ENCODE peak calls at places on chromosomes 2 and 18, in six cellular contexts. E is A549, T is H1, D is WTC11, J is endothelial cell of umbilical vein, V is K562. K is an unnamed sample.

GRCh38 chr2:65403529-65403915 is 28.9 kb downstream of the SPRED2 start:
- DNase-seq in E (no peak), T (no peak), D (no peak), J (no peak), V (no peak), K (no peak)

GRCh38 chr2:186848873-186849578 is at the start of gene ZSWIM2:
- DNase-seq in E (no peak), T (peak), D (peak), J (peak), V (no peak), K (peak)

GRCh38 chr18:41457730-41458129 is 497.3 kb upstream of the PIK3C3 start:
- DNase-seq in E (no peak), T (no peak), D (peak), J (no peak), V (no peak), K (no peak)

GRCh38 chr18:250685-251084 is 17.2 kb downstream of the THOC1 start:
- DNase-seq in E (no peak), T (no peak), D (no peak), J (no peak), V (no peak), K (no peak)

GRCh38 chr2:164785447-164785846 is 56.2 kb downstream of the COBLL1 start:
- DNase-seq in E (no peak), T (no peak), D (no peak), J (peak), V (no peak), K (no peak)

GRCh38 chr2:53751728-53752127 is 15.9 kb upstream of the CHAC2 start:
- DNase-seq in E (no peak), T (no peak), D (no peak), J (peak), V (no peak), K (no peak)

GRCh38 chr2:119224391-119224972 is 848 bp downstream of the STEAP3 start:
- DNase-seq in E (no peak), T (no peak), D (no peak), J (no peak), V (no peak), K (no peak)

GRCh38 chr2:38600242-38600891 is 2.4 kb downstream of the HNRNPLL start:
- DNase-seq in E (no peak), T (no peak), D (no peak), J (peak), V (no peak), K (peak)

GRCh38 chr18:65753520-65753919 is 2.7 kb downstream of the CDH7 start:
- DNase-seq in E (no peak), T (no peak), D (peak), J (no peak), V (no peak), K (peak)

GRCh38 chr2:5070257-5070656 is 621.9 kb upstream of the SOX11 start:
- DNase-seq in E (no peak), T (no peak), D (no peak), J (no peak), V (no peak), K (no peak)

GRCh38 chr2:57141269-57141668 is 905.3 kb upstream of the VRK2 start:
- DNase-seq in E (no peak), T (no peak), D (no peak), J (no peak), V (no peak), K (no peak)

GRCh38 chr2:67221266-67221665 is 175.9 kb upstream of the ETAA1 start:
- DNase-seq in E (no peak), T (no peak), D (no peak), J (no peak), V (no peak), K (no peak)

GRCh38 chr2:9306910-9307309 is 100.3 kb downstream of the ASAP2 start:
- DNase-seq in E (no peak), T (no peak), D (no peak), J (no peak), V (no peak), K (no peak)

GRCh38 chr2:228407821-228408220 is 226.3 kb upstream of the SPHKAP start:
- DNase-seq in E (no peak), T (no peak), D (no peak), J (no peak), V (no peak), K (no peak)

GRCh38 chr2:173552540-173552939 is 197.9 kb downstream of the CDCA7 start:
- DNase-seq in E (no peak), T (no peak), D (no peak), J (no peak), V (no peak), K (no peak)

GRCh38 chr2:206241767-206242166 is 32.7 kb upstream of the ZDBF2 start:
- DNase-seq in E (no peak), T (no peak), D (no peak), J (no peak), V (no peak), K (no peak)

GRCh38 chr2:226447896-226448295 is 351.7 kb downstream of the IRS1 start:
- DNase-seq in E (no peak), T (no peak), D (no peak), J (no peak), V (no peak), K (no peak)

GRCh38 chr2:164644036-164644700 is 22.9 kb upstream of the GRB14 start:
- DNase-seq in E (no peak), T (no peak), D (no peak), J (no peak), V (no peak), K (no peak)

GRCh38 chr2:231308631-231309414 is 86.7 kb upstream of the B3GNT7 start:
- DNase-seq in E (peak), T (no peak), D (no peak), J (no peak), V (no peak), K (no peak)

GRCh38 chr2:64056021-64056420 is 36.8 kb upstream of the VPS54 start:
- DNase-seq in E (no peak), T (no peak), D (no peak), J (no peak), V (no peak), K (no peak)

GRCh38 chr2:148455791-148456190 is 188.8 kb upstream of the EPC2 start:
- DNase-seq in E (no peak), T (no peak), D (no peak), J (no peak), V (no peak), K (peak)

GRCh38 chr2:61210332-61210981 is 48.5 kb downstream of the C2orf74 start:
- DNase-seq in E (peak), T (no peak), D (no peak), J (no peak), V (no peak), K (peak)

GRCh38 chr18:9022397-9023170 is 79.9 kb upstream of the NDUFV2 start:
- DNase-seq in E (no peak), T (no peak), D (no peak), J (peak), V (no peak), K (no peak)

GRCh38 chr2:74502720-74503505 is 3.5 kb upstream of the LBX2 start:
- DNase-seq in E (peak), T (peak), D (peak), J (peak), V (peak), K (peak)

GRCh38 chr2:159921752-159922404 is 123.9 kb upstream of the CD302 start:
- DNase-seq in E (peak), T (peak), D (peak), J (peak), V (peak), K (peak)

GRCh38 chr2:119680457-119681195 is 1.6 kb downstream of the TMEM177 start:
- DNase-seq in E (no peak), T (no peak), D (no peak), J (no peak), V (no peak), K (no peak)

GRCh38 chr2:212968284-212969081 is 182.9 kb downstream of the IKZF2 start:
- DNase-seq in E (no peak), T (no peak), D (no peak), J (no peak), V (no peak), K (no peak)

GRCh38 chr2:68714866-68715265 is 19.7 kb upstream of the ARHGAP25 start:
- DNase-seq in E (no peak), T (no peak), D (no peak), J (no peak), V (no peak), K (no peak)

GRCh38 chr2:46098606-46099005 is 198.6 kb upstream of the EPAS1 start:
- DNase-seq in E (peak), T (no peak), D (no peak), J (peak), V (no peak), K (peak)

GRCh38 chr2:18346364-18346763 is 214.1 kb downstream of the RDH14 start:
- DNase-seq in E (no peak), T (no peak), D (no peak), J (no peak), V (no peak), K (no peak)

DNA sequence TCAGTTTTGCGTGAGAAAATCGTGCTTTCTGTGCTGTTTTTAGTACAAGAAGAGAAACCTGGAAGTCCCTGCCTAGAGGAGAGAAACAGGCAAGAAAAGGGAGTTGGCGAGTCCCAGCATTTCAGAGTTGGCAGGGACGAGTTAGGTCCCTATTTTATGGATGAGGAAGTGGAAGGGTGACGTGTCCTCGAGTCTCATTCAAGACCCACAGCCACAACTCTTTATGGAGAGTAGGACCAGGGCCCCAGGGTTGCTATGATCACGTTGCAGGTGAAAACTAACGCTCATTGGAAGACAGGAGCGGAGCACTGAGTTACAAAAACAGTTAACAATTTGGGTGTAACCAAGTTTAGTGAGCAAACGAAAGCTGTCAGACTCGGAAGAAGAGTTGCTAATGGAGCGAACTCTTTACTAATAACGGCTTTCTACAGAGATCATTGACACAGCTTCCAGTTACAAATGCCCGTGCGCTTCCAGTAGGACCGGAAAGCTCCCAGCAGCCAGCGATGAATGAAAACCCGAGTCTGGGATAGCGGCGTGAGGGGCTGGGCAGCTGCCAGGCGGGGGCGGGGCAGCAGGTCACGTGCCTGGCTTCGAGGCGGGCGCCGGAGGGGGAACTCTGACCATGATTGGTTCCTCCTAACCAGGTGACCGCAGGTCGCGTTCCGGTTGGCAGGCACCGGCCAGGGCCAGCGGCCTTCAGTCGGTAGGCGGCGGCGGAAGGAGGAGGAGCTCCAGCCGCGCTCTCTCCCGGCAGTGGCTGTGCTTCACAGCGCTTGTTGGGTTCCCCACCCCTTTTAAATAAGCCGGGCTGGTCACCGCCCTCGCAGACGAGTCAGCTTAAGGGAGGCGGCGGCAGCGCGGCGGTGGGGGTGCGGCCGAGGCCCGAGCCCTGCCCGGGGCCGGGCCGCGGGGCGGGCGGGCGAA is at the start of gene CCNYL1:
- DNase-seq in E (peak), T (peak), D (peak), J (peak), V (peak), K (peak)
- TF ChIP-seq CTCF in E (no peak), T (no peak), D (no peak), J (no peak), V (no peak), K (peak)

GRCh38 chr2:191379375-191379774 is 134.2 kb downstream of the MYO1B start:
- DNase-seq in E (no peak), T (no peak), D (no peak), J (no peak), V (no peak), K (peak)

GRCh38 chr2:191382801-191383200 is 137.6 kb downstream of the MYO1B start:
- DNase-seq in E (no peak), T (no peak), D (no peak), J (peak), V (no peak), K (peak)

GRCh38 chr2:191374939-191375338 is 129.7 kb downstream of the MYO1B start:
- DNase-seq in E (no peak), T (no peak), D (no peak), J (no peak), V (no peak), K (no peak)

GRCh38 chr2:191374366-191374765 is 129.2 kb downstream of the MYO1B start:
- DNase-seq in E (no peak), T (no peak), D (no peak), J (no peak), V (no peak), K (no peak)

GRCh38 chr2:191376981-191377629 is 131.9 kb downstream of the MYO1B start:
- DNase-seq in E (peak), T (no peak), D (no peak), J (peak), V (peak), K (peak)
- TF ChIP-seq JUN in E (no peak), T (no peak), D (no peak), J (peak), V (no peak), K (peak)

DNA sequence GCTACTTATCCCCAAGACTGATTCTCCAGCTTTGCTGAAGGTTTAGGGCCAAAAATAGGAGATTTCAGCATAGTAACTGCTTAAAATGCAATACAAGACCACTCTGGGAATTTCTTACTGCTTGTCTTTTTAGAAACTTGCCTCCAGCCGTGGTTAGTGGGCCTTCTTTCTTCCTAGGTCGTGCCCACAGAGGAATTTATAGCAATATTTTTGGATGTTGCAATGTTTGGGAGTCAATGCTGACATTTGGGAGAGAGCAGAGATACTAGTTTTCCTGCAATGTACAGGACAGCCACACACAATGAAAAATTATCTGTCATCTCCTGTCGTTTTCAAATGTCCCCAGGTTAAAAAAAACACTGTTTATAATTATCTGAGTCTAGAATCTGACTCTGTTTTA is 25.6 kb upstream of the CERS6 start:
- DNase-seq in E (no peak), T (no peak), D (no peak), J (no peak), V (no peak), K (no peak)
- TF ChIP-seq CTCF in E (no peak), T (no peak), D (no peak), J (no peak), V (no peak), K (no peak)

GRCh38 chr2:181461056-181461630 is 4.0 kb downstream of the ITGA4 start:
- DNase-seq in E (no peak), T (no peak), D (no peak), J (no peak), V (no peak), K (no peak)
- TF ChIP-seq JUN in E (no peak), T (no peak), D (no peak), J (no peak), V (no peak), K (no peak)

GRCh38 chr2:11022064-11022463 is 110.3 kb downstream of the KCNF1 start:
- DNase-seq in E (no peak), T (peak), D (peak), J (no peak), V (no peak), K (no peak)
- TF ChIP-seq CTCF in E (no peak), T (peak), D (peak), J (no peak), V (peak), K (no peak)

DNA sequence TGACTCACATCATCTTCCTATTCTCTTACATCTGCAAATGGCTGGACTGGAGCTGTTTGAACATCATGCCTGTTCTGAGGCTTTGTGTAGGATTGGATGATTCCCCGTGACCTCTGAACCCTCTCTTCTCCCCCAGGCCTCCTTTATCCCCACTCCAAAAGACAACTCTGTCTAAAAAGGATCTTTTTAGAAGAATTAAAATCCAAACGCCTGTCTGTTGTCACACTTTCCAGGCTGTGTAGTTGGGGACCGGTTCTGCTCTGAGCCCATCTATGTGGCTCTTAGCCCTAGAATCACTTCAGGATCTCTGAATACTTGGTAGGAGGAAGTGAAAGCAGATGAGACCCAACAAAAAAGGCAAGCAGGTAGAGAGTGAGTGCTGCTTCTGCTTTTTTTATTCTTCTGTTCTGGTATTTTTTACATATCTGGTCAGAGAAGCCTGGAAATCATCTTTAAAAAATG is 585 bp downstream of the SP140 start:
- DNase-seq in E (no peak), T (no peak), D (no peak), J (no peak), V (no peak), K (no peak)
- TF ChIP-seq JUN in E (no peak), T (no peak), D (no peak), J (no peak), V (no peak), K (no peak)

DNA sequence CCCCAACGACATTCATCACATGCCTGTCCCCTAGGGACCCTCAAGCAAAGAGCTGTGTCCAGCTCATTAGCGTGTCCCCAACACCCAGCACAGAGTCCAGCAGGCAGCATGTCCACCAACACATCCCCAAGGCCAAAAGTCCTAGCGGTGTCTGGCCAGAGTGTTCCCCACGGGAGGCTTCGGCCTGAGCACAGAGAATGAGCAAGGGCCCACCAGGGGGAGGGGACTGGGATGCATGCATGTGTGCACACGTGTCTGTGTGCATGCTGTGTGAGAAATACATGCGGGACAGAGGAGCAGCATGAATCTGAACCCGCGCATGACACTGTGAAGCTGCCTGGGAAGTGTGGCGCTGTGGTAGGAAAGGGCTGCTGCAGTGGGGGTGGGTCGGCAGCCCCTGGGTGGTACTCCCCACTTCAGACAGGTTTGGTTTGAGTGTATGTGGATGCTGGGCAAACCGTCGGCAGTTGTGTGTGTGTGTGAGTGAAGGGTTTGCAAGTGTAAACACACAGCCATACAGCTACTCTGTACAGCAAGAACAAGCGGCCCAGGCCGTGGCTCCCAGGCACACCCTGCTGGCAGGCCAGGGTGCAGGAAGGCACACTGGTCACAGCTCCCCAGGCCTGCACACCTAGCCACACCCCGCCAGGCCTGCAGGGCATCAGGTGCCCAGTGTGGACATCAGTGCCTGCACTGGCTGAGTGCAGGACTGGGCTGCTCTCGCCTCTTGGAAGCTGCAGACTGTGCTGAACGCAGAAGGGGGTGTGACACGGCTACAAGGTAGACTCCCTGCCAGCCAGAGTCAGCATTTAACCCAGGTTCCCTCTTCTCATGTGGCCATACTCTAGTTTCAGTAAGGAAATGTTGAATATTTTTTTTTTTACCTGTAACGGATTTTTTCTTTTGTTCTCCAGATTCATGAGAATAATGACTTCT is 19.5 kb upstream of the HES6 start:
- DNase-seq in E (no peak), T (no peak), D (no peak), J (no peak), V (no peak), K (peak)
- TF ChIP-seq CTCF in E (no peak), T (peak), D (no peak), J (no peak), V (peak), K (peak)

DNA sequence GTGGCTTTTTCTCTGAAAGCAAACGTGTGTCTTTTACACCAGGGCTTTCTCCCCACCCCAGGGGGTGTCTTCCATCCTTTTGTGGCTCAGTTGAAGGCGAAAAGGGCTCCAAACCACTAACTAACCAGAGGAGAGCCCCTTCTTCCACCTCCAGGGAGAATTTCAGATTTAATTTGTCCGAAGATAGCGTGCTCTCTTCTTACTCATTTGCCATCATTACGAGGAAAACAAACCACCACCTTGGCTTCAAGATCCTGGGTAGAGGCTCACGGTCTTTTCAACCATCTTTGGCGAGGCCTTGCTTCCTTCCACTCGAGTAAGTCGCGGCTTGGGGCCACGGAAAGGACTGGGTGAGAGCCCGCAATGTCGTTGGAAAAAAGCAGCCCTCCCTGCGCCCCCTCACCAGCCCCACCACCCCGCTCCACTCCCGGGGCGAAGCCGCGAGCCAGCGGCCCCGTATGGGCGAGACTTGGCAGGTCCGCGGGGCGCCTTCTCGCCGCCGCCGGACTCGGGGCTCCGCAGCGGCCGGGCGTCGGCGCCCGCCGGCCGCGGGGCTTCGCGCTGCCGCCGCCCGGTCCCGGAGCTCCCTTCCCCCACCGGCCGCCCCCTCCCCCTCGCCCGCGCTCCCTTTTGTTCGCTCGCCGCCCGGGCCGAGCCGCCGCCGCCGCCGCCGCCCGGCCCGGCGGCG is 1.7 kb upstream of the ZNF532 start:
- DNase-seq in E (peak), T (peak), D (no peak), J (peak), V (no peak), K (no peak)
- TF ChIP-seq JUN in E (no peak), T (no peak), D (no peak), J (no peak), V (no peak), K (no peak)